ENCODE peak calls at places on chromosomes 7 and 10, in eight cellular contexts. One of them, this sample, is unnamed.

GRCh38 chr7:604038-604883 is 84.6 kb upstream of the PDGFA start:
- DNase-seq in lower leg skin: peak; percentile 74
- DNase-seq in left ventricle myocardium inferior: peak; percentile 78
- DNase-seq in AG04450: no peak
- DNase-seq in cardiac fibroblast: peak; percentile 92
- DNase-seq in fibroblast of the aortic adventitia: no peak
- DNase-seq in PC-9: no peak
- DNase-seq in upper lobe of left lung: peak; percentile 84
- DNase-seq in this sample: peak; percentile 95

GRCh38 chr10:110947061-110947595 is 27.7 kb downstream of the SHOC2 start:
- DNase-seq in fibroblast of the aortic adventitia: no peak
- DNase-seq in cardiac fibroblast: peak; percentile 30
- DNase-seq in AG04450: no peak
- DNase-seq in left ventricle myocardium inferior: no peak
- DNase-seq in lower leg skin: no peak
- DNase-seq in PC-9: no peak
- DNase-seq in upper lobe of left lung: no peak
- DNase-seq in this sample: peak; percentile 54

GRCh38 chr7:44889096-44889775 is 3.9 kb upstream of the PURB start:
- DNase-seq in cardiac fibroblast: no peak
- DNase-seq in lower leg skin: no peak
- DNase-seq in fibroblast of the aortic adventitia: no peak
- DNase-seq in upper lobe of left lung: no peak
- DNase-seq in PC-9: no peak
- DNase-seq in AG04450: no peak
- DNase-seq in left ventricle myocardium inferior: no peak
- DNase-seq in this sample: no peak

GRCh38 chr7:35553498-35553897 is 141.4 kb downstream of the HERPUD2 start:
- DNase-seq in AG04450: no peak
- DNase-seq in lower leg skin: no peak
- DNase-seq in upper lobe of left lung: peak; percentile 50
- DNase-seq in fibroblast of the aortic adventitia: no peak
- DNase-seq in PC-9: no peak
- DNase-seq in cardiac fibroblast: no peak
- DNase-seq in left ventricle myocardium inferior: no peak
- DNase-seq in this sample: no peak

GRCh38 chr10:278707-279106 is 143.5 kb downstream of the ZMYND11 start:
- DNase-seq in PC-9: no peak
- DNase-seq in lower leg skin: no peak
- DNase-seq in left ventricle myocardium inferior: no peak
- DNase-seq in fibroblast of the aortic adventitia: no peak
- DNase-seq in upper lobe of left lung: no peak
- DNase-seq in AG04450: no peak
- DNase-seq in cardiac fibroblast: no peak
- DNase-seq in this sample: no peak

GRCh38 chr10:77578583-77579227 is 58.9 kb downstream of the KCNMA1 start:
- DNase-seq in left ventricle myocardium inferior: no peak
- DNase-seq in AG04450: no peak
- DNase-seq in fibroblast of the aortic adventitia: peak; percentile 18
- DNase-seq in upper lobe of left lung: no peak
- DNase-seq in PC-9: no peak
- DNase-seq in lower leg skin: no peak
- DNase-seq in cardiac fibroblast: peak; percentile 44
- DNase-seq in this sample: no peak

GRCh38 chr7:155808551-155809331 is 3.5 kb downstream of the SHH start:
- DNase-seq in PC-9: no peak
- DNase-seq in left ventricle myocardium inferior: no peak
- DNase-seq in lower leg skin: no peak
- DNase-seq in fibroblast of the aortic adventitia: no peak
- DNase-seq in upper lobe of left lung: peak; percentile 26
- DNase-seq in AG04450: no peak
- DNase-seq in cardiac fibroblast: no peak
- DNase-seq in this sample: peak; percentile 89

GRCh38 chr10:132515811-132516726 is 21.5 kb upstream of the INPP5A start:
- DNase-seq in lower leg skin: no peak
- DNase-seq in upper lobe of left lung: peak; percentile 21
- DNase-seq in fibroblast of the aortic adventitia: no peak
- DNase-seq in AG04450: no peak
- DNase-seq in PC-9: no peak
- DNase-seq in cardiac fibroblast: no peak
- DNase-seq in left ventricle myocardium inferior: no peak
- DNase-seq in this sample: peak; percentile 65

GRCh38 chr7:155518633-155519032 is 27.7 kb downstream of the CNPY1 start:
- DNase-seq in left ventricle myocardium inferior: no peak
- DNase-seq in AG04450: no peak
- DNase-seq in lower leg skin: no peak
- DNase-seq in fibroblast of the aortic adventitia: no peak
- DNase-seq in cardiac fibroblast: no peak
- DNase-seq in upper lobe of left lung: no peak
- DNase-seq in PC-9: no peak
- DNase-seq in this sample: peak; percentile 52

GRCh38 chr10:22473459-22473858 is 128.2 kb downstream of the SPAG6 start:
- DNase-seq in cardiac fibroblast: no peak
- DNase-seq in upper lobe of left lung: no peak
- DNase-seq in left ventricle myocardium inferior: no peak
- DNase-seq in lower leg skin: no peak
- DNase-seq in PC-9: no peak
- DNase-seq in fibroblast of the aortic adventitia: peak; percentile 37
- DNase-seq in AG04450: no peak
- DNase-seq in this sample: no peak

GRCh38 chr10:22477365-22478287 is 132.3 kb downstream of the SPAG6 start:
- DNase-seq in fibroblast of the aortic adventitia: no peak
- DNase-seq in cardiac fibroblast: no peak
- DNase-seq in left ventricle myocardium inferior: no peak
- DNase-seq in lower leg skin: no peak
- DNase-seq in AG04450: no peak
- DNase-seq in PC-9: no peak
- DNase-seq in upper lobe of left lung: no peak
- DNase-seq in this sample: no peak

GRCh38 chr10:22475527-22475856 is 130.2 kb downstream of the SPAG6 start:
- DNase-seq in PC-9: no peak
- DNase-seq in left ventricle myocardium inferior: no peak
- DNase-seq in upper lobe of left lung: no peak
- DNase-seq in cardiac fibroblast: no peak
- DNase-seq in lower leg skin: no peak
- DNase-seq in fibroblast of the aortic adventitia: no peak
- DNase-seq in AG04450: no peak
- DNase-seq in this sample: no peak

GRCh38 chr10:22476601-22477364 is 131.5 kb downstream of the SPAG6 start:
- DNase-seq in PC-9: no peak
- DNase-seq in AG04450: no peak
- DNase-seq in left ventricle myocardium inferior: no peak
- DNase-seq in cardiac fibroblast: no peak
- DNase-seq in upper lobe of left lung: no peak
- DNase-seq in fibroblast of the aortic adventitia: no peak
- DNase-seq in lower leg skin: no peak
- DNase-seq in this sample: no peak

DNA sequence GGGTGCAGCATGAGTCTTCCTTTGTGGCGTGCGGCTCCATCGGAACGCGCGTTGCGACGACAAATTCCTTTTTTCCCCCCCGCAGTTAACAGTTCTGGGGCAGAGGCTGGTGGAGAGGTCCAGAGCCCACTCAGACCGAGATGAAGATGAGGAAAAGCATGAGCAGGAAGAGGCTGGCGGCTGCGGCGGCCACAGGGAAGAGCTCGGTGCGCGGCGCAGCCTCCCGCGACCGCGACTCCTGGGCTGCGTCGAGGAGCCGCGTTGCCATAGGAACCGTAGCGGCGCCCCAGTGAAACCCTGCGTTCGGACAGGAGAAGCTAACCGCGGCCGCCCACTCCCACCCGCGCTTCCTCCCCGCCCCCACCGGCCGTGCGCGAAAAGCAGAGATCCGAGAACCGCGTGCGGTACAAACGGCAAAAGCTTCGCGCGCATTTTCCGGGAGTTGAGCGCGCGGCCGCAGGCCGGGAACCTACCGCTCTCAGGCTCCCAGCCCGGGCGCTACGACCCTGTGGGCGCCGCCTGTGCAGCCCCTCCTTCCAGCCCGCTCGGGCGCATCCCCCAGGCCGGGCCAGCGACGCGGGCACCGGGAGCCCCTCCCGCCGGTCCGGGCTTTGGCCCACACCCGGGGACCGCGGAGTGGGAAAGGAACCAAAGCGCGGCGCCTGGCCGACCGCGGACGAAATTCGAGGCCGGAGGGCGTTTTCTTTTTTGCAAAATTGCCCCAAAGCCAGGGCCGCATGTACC is 130.7 kb downstream of the SPAG6 start:
- DNase-seq in lower leg skin: no peak
- DNase-seq in left ventricle myocardium inferior: no peak
- DNase-seq in cardiac fibroblast: peak; percentile 6
- DNase-seq in upper lobe of left lung: no peak
- DNase-seq in fibroblast of the aortic adventitia: no peak
- DNase-seq in AG04450: no peak
- DNase-seq in PC-9: no peak
- DNase-seq in this sample: no peak
- H3K4me3 ChIP-seq in lower leg skin: no peak overlapping the region
- H3K4me3 ChIP-seq in left ventricle myocardium inferior: peak overlapping the region; percentile 63
- H3K4me3 ChIP-seq in cardiac fibroblast: peak overlapping the region; percentile 34
- H3K4me3 ChIP-seq in upper lobe of left lung: peak overlapping the region; percentile 24
- H3K4me3 ChIP-seq in fibroblast of the aortic adventitia: peak overlapping the region; percentile 51
- H3K4me3 ChIP-seq in AG04450: peak overlapping the region; percentile 37
- H3K4me3 ChIP-seq in PC-9: no peak overlapping the region
- H3K4me3 ChIP-seq in this sample: peak overlapping the region; percentile 43

DNA sequence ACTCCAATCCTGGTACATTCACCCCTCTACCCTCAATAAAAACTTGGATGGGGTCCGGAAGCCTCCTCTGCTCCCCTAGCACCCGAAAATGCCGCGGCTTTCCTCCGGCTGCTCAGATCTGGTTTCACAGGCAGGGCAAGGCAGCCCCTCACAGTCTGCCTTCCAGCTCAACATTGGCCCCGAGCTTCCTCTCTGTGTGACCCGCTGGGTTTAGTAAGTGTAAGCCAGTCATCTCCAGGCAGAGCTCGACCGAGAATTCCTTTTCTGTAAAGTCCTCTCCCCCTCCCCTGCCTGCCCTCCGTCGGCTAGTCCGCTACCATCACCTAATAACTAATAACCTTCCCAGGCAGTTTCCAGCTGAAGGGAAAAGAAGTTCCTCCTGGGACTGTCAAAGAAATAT is 3.4 kb downstream of the INHBA start:
- DNase-seq in PC-9: peak; percentile 19
- DNase-seq in AG04450: no peak
- DNase-seq in fibroblast of the aortic adventitia: peak; percentile 51
- DNase-seq in upper lobe of left lung: peak; percentile 30
- DNase-seq in lower leg skin: no peak
- DNase-seq in cardiac fibroblast: peak; percentile 49
- DNase-seq in left ventricle myocardium inferior: no peak
- DNase-seq in this sample: no peak
- TF ChIP-seq CTCF in PC-9: no peak
- TF ChIP-seq CTCF in AG04450: no peak
- TF ChIP-seq CTCF in fibroblast of the aortic adventitia: no peak
- TF ChIP-seq CTCF in upper lobe of left lung: no peak
- TF ChIP-seq CTCF in lower leg skin: no peak
- TF ChIP-seq CTCF in cardiac fibroblast: no peak
- TF ChIP-seq CTCF in left ventricle myocardium inferior: no peak
- TF ChIP-seq CTCF in this sample: no peak

GRCh38 chr7:66099551-66100407 is 14.9 kb upstream of the CRCP start:
- DNase-seq in lower leg skin: peak; percentile 81
- DNase-seq in upper lobe of left lung: peak; percentile 80
- DNase-seq in AG04450: peak; percentile 61
- DNase-seq in PC-9: peak; percentile 89
- DNase-seq in fibroblast of the aortic adventitia: peak; percentile 90
- DNase-seq in cardiac fibroblast: peak; percentile 91
- DNase-seq in left ventricle myocardium inferior: peak; percentile 41
- DNase-seq in this sample: peak; percentile 90
- H3K4me3 ChIP-seq in lower leg skin: peak overlapping the region; percentile 6
- H3K4me3 ChIP-seq in upper lobe of left lung: peak overlapping the region; percentile 29
- H3K4me3 ChIP-seq in AG04450: peak overlapping the region; percentile 59
- H3K4me3 ChIP-seq in PC-9: peak overlapping the region; percentile 49
- H3K4me3 ChIP-seq in fibroblast of the aortic adventitia: peak overlapping the region; percentile 57
- H3K4me3 ChIP-seq in cardiac fibroblast: peak overlapping the region; percentile 39
- H3K4me3 ChIP-seq in left ventricle myocardium inferior: peak overlapping the region; percentile 60
- H3K4me3 ChIP-seq in this sample: peak overlapping the region; percentile 67

DNA sequence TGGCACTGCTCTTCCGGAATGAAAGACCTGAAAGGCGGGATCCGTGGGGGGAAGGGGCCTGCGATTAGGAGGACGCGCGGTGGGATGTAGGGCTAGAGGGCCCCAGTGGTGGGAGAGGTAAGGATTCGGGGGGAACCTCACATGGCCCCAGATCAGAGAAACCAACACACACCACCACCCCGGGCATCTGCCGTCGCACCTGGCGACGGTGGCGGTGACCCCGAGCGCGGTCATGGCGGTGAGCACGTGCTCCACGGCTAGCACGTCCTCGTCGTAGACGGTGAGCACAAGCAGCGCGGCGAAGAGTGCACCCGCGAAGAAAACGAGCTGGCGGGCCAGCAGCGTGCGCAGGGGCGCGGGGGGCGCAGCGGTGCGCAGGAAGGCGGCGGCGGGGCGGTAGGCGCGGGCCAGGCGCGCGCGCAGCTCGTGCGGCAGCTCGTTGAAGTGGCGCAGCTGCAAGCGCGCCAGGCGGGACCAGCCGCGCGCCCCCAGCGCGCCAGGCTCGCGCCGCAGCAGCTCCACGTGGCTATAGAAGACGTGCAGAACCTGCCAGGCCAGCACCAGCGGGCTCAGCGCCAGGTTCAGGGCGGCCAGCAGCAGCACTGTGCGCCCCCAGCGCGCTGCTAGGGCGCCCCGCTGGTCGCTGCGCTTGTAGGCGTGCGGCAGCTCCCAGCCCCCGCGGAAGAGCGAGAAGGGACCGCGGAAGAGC is 5.7 kb downstream of the ATG9B start:
- DNase-seq in lower leg skin: no peak
- DNase-seq in cardiac fibroblast: no peak
- DNase-seq in AG04450: no peak
- DNase-seq in left ventricle myocardium inferior: no peak
- DNase-seq in PC-9: no peak
- DNase-seq in fibroblast of the aortic adventitia: no peak
- DNase-seq in upper lobe of left lung: no peak
- DNase-seq in this sample: no peak
- TF ChIP-seq CTCF in lower leg skin: peak; percentile 6
- TF ChIP-seq CTCF in cardiac fibroblast: no peak
- TF ChIP-seq CTCF in AG04450: no peak
- TF ChIP-seq CTCF in left ventricle myocardium inferior: no peak
- TF ChIP-seq CTCF in PC-9: no peak
- TF ChIP-seq CTCF in fibroblast of the aortic adventitia: no peak
- TF ChIP-seq CTCF in upper lobe of left lung: no peak
- TF ChIP-seq CTCF in this sample: no peak